ENCODE peak calls at places on chromosomes 13 and 19, in four cellular contexts. W is stomach, E is tibial nerve, A is cardiac fibroblast. U is an unnamed sample.

GRCh38 chr13:107678075-107678689 is 537.2 kb downstream of the LIG4 start:
- DNase-seq in E (no peak), A (peak; percentile 7), W (no peak), U (peak; percentile 39)

GRCh38 chr13:39684531-39685137 is 29.2 kb downstream of the COG6 start:
- DNase-seq in E (no peak), W (no peak), A (peak; percentile 70), U (peak; percentile 61)

GRCh38 chr19:32418155-32418554 is 12.6 kb downstream of the DPY19L3 start:
- DNase-seq in E (no peak), W (no peak), A (no peak), U (no peak)

GRCh38 chr19:39795001-39795400 is 16.3 kb downstream of the LEUTX start:
- DNase-seq in A (no peak), W (no peak), E (no peak), U (no peak)

GRCh38 chr19:6739390-6739883 is at the start of gene TRIP10:
- DNase-seq in E (peak; percentile 86), A (peak; percentile 89), W (peak; percentile 90), U (peak; percentile 85)

GRCh38 chr19:31943778-31944177 is 401.6 kb upstream of the ZNF507 start:
- DNase-seq in E (no peak), W (no peak), A (no peak), U (no peak)

GRCh38 chr13:26810095-26810494 is 49.5 kb upstream of the GPR12 start:
- DNase-seq in A (no peak), W (no peak), E (no peak), U (no peak)

GRCh38 chr13:51479199-51479523 is 26.3 kb upstream of the INTS6 start:
- DNase-seq in E (no peak), W (no peak), A (peak; percentile 26), U (no peak)

GRCh38 chr19:38466050-38466449 is 32.6 kb downstream of the RYR1 start:
- DNase-seq in A (no peak), W (no peak), E (no peak), U (no peak)

GRCh38 chr19:29389495-29389894 is 136.3 kb upstream of the VSTM2B start:
- DNase-seq in A (no peak), E (no peak), W (no peak), U (no peak)

GRCh38 chr13:83634601-83635000 is 247.7 kb downstream of the SLITRK1 start:
- DNase-seq in W (no peak), E (no peak), A (no peak), U (no peak)

GRCh38 chr13:65892859-65893258 is 1337.3 kb downstream of the PCDH9 start:
- DNase-seq in W (no peak), A (peak; percentile 25), E (no peak), U (no peak)

GRCh38 chr13:50951366-50951765 is 41.8 kb downstream of the RNASEH2B start:
- DNase-seq in W (no peak), E (no peak), A (peak; percentile 48), U (no peak)

GRCh38 chr19:41234512-41235208 is 15.6 kb downstream of the AXL start:
- DNase-seq in A (no peak), E (no peak), W (no peak), U (no peak)

GRCh38 chr13:107266657-107267056 is 698.7 kb upstream of the ARGLU1 start:
- DNase-seq in E (no peak), A (peak; percentile 10), W (no peak), U (peak; percentile 23)

GRCh38 chr13:44159633-44160279 is 213.9 kb upstream of the SERP2 start:
- DNase-seq in A (peak; percentile 22), E (no peak), W (no peak), U (no peak)

GRCh38 chr19:38524369-38524768 is 90.9 kb downstream of the RYR1 start:
- DNase-seq in E (no peak), A (no peak), W (no peak), U (no peak)

GRCh38 chr19:49151339-49152217 is 3.6 kb downstream of the HRC start:
- DNase-seq in W (peak; percentile 99), A (peak; percentile 43), E (peak; percentile 34), U (no peak)

GRCh38 chr13:98214008-98214643 is 37.1 kb upstream of the RNF113B start:
- DNase-seq in A (peak; percentile 67), W (no peak), E (no peak), U (peak; percentile 80)

GRCh38 chr13:23631676-23632622 is 61.7 kb downstream of the TNFRSF19 start:
- DNase-seq in A (no peak), E (no peak), W (no peak), U (no peak)

GRCh38 chr13:51270606-51271005 is 48.4 kb downstream of the FAM124A start:
- DNase-seq in W (no peak), E (no peak), A (no peak), U (peak; percentile 22)

GRCh38 chr19:23822735-23823134 is 64.0 kb upstream of the ZNF681 start:
- DNase-seq in W (peak; percentile 37), A (no peak), E (no peak), U (no peak)

GRCh38 chr13:91017669-91018053 is 329.8 kb upstream of the MIR17HG start:
- DNase-seq in A (no peak), W (no peak), E (no peak), U (no peak)

GRCh38 chr13:41544824-41545707 is 87.7 kb downstream of the RGCC start:
- DNase-seq in E (no peak), W (no peak), A (no peak), U (no peak)

GRCh38 chr19:15283141-15283885 is 49.0 kb downstream of the BRD4 start:
- DNase-seq in E (no peak), W (no peak), A (peak; percentile 55), U (peak; percentile 95)

GRCh38 chr19:41427647-41428480 is 690 bp upstream of the B3GNT8 start:
- DNase-seq in A (no peak), W (no peak), E (peak; percentile 20), U (peak; percentile 22)

DNA sequence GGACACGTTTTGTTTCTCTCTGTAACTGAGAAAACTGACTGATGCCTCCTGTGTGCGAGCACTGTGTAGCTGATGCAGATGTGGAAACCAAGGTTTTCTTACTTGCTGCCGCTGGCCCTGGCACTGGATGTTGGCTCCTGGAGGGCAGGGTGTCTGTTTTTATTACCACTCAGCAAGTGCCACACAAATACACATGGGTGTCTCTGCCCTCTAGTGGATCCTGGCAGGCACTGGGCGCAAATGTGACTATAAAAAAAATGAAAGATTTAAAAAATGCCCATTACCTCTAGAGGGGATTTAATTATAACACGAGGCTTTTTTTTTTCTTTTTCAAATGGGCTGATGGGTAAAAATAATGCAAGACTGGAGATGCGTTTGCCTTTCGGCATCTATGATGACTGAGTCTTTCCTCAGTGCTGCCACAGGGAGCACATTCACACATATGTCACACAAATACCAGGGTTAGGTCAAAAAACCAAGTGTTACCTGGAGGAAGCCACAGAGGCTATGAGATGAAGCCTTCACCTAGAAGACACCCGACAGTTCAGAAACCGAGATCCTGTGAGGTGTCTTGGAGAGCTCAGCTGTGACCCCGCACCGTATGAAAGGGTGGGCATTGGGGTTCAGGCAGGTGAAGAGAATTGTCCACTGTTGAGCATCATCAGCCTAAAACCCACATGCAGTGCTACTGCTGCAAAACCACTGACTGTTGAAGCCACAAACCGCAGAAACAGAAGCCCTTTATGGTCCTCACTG is 25.7 kb downstream of the CHAMP1 start:
- DNase-seq in E (no peak), A (peak; percentile 56), W (peak; percentile 53), U (peak; percentile 57)
- H3K4me3 ChIP-seq in E (no peak overlapping the region), A (no peak overlapping the region), W (no peak overlapping the region), U (no peak overlapping the region)

DNA sequence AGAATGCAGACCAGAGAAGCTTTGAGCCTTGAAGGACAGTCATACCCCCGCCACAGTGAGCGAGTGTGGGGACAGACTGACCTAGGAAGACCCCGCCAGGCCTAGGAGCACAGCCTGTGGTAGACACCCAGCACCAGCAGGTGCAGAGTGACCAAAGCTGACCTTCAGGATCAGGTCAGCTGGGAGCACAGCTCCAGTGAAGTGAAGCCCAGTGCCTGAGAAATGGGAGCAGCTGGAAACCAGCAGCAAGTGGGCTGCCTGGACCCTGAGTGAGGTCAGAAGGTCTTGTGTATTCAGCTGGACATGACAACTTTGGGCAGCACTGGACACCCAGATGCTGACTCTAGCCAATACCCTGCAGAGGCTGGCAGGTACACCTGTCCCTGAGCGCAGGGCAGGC is 268.9 kb downstream of the TEX29 start:
- DNase-seq in E (no peak), W (peak; percentile 18), A (no peak), U (no peak)
- TF ChIP-seq CTCF in E (no peak), W (no peak), A (no peak), U (no peak)

GRCh38 chr19:9945319-9945966 is 9.1 kb upstream of the OLFM2 start:
- DNase-seq in E (peak; percentile 91), A (peak; percentile 99), W (peak; percentile 41), U (peak; percentile 99)
- H3K4me3 ChIP-seq in E (no peak overlapping the region), A (no peak overlapping the region), W (no peak overlapping the region), U (no peak overlapping the region)

GRCh38 chr13:21338156-21338555 is 120.9 kb downstream of the ZDHHC20 start:
- DNase-seq in A (no peak), W (no peak), E (no peak), U (no peak)
- TF ChIP-seq CTCF in A (no peak), W (no peak), E (no peak), U (peak; percentile 21)

U was measured in fibroblast of villous mesenchyme.